ENCODE peak calls at places on chromosomes 16 and 17, in four cellular contexts. Z, H, A and K are unnamed samples.

GRCh38 chr17:39209317-39210092 is 9.4 kb downstream of the RPL19 start:
- DNase-seq in Z (peak), H (no peak), A (peak), K (no peak)

GRCh38 chr17:8419305-8419704 is 16.4 kb upstream of the NDEL1 start:
- DNase-seq in H (no peak), A (no peak), Z (no peak), K (no peak)

GRCh38 chr17:8264836-8265542 is 15.9 kb downstream of the PFAS start:
- DNase-seq in A (no peak), Z (no peak), H (no peak), K (no peak)

GRCh38 chr17:42421479-42422332 is 1.4 kb downstream of the CAVIN1 start:
- DNase-seq in Z (peak), A (peak), H (peak), K (peak)

GRCh38 chr16:87178977-87179376 is 138.2 kb downstream of the C16orf95 start:
- DNase-seq in Z (no peak), A (no peak), H (no peak), K (no peak)

GRCh38 chr16:88697831-88698693 is 8.1 kb downstream of the RNF166 start:
- DNase-seq in Z (peak), A (no peak), H (no peak), K (no peak)

GRCh38 chr17:44581868-44582267 is 24.6 kb downstream of the FZD2 start:
- DNase-seq in Z (no peak), A (no peak), H (no peak), K (no peak)

GRCh38 chr16:85812811-85813700 is 13.6 kb downstream of the COX4I1 start:
- DNase-seq in A (no peak), Z (no peak), H (peak), K (no peak)

GRCh38 chr16:56347166-56347565 is 78.2 kb downstream of the AMFR start:
- DNase-seq in H (no peak), Z (no peak), A (peak), K (no peak)

GRCh38 chr17:18916816-18917496 is 35.0 kb upstream of the SLC5A10 start:
- DNase-seq in A (no peak), H (no peak), Z (no peak), K (no peak)

GRCh38 chr16:30069575-30070462 is 4.3 kb downstream of the ALDOA start:
- DNase-seq in H (no peak), Z (no peak), A (no peak), K (no peak)

GRCh38 chr16:81996664-81997529 is 14.4 kb downstream of the SDR42E1 start:
- DNase-seq in Z (peak), A (no peak), H (no peak), K (no peak)

GRCh38 chr16:49505556-49505955 is 132.0 kb downstream of the C16orf78 start:
- DNase-seq in Z (no peak), H (no peak), A (peak), K (no peak)

GRCh38 chr16:75196826-75197225 is 10.1 kb downstream of the CTRB2 start:
- DNase-seq in H (no peak), A (no peak), Z (peak), K (no peak)

DNA sequence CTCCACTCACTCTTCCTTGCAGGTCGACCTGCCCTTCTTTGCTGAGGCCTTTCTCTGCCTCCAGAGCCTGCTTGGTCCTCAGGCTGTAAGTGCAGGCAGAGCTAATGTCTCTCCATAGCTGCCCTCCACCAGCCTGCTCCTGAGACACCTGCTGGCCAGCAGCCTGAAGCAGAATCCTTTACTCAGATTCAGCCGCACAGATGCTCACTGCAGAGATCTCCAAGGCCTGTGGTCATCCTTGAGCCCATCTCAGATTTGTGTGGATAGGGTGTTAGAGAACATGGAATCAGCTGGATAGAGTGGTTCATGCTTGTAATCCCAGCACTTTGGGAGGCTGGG is 11.5 kb downstream of the DEXI start:
- DNase-seq in H (no peak), A (peak), Z (no peak), K (no peak)
- TF ChIP-seq CTCF in H (no peak), A (no peak), Z (peak), K (no peak)

DNA sequence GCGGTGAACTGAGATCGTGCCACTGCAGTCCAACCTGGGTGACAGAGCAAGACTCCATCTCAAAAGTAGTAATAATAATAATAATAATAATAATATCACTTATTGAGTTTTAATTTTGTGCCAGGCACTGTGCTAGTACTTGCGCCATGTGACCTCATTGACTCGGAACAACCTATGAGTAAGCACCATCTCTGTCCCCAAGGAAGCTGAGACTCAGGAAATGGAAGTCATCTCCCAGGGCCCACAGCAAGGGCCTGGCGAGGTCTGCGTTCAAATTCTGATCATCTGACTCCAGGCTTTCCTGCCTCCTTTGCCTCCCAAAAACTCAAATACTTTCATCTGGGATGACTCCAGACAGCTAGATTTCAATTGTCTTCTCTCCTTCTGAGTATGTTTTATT is 162.9 kb downstream of the SEC14L1 start:
- DNase-seq in A (no peak), Z (no peak), H (no peak), K (no peak)
- TF ChIP-seq CTCF in A (no peak), Z (no peak), H (no peak), K (no peak)

DNA sequence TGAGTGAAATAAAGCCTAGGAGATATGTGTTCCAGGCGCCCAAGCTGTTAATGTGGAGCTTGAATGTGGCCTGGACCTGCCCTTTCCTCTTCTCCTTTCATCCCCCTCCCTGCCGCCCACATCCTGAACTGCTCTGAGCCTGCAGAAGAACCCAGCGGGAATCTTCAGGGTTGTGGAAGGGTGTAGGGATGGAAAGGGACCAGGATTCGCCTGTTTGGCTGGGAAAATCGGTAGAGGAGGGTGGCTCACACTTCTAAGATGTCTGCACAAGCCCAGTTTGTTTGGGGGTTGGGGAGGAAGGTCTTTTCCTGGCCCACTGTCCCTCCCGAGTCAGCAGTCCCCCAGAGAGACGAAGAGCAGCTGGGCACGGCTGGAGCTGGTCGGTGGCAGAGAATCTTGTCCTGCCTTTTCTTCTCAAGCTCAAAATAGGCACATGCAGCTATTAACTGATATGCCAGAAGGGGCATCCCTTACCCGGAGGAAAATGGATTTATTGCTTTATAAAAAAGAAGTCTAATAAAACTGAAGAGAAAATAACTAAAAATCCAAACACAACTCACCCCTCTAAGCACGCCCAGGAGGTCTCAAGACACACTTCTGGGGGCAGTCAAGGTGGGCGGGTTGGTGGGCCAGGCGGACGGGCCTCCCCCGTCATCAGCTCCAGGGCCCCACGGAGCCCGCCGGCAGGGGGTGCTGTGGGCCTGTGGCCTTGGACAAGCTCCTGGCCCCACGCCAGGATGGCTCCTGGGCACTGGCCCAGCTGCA is 11.5 kb upstream of the PITPNA start:
- DNase-seq in H (peak), A (peak), Z (peak), K (peak)
- TF ChIP-seq CTCF in H (peak), A (peak), Z (peak), K (peak)

GRCh38 chr16:73216932-73217331 is 169.0 kb upstream of the ZFHX3 start:
- DNase-seq in H (no peak), Z (no peak), A (no peak), K (no peak)

GRCh38 chr16:73217654-73218053 is 169.7 kb upstream of the ZFHX3 start:
- DNase-seq in H (no peak), Z (no peak), A (no peak), K (no peak)

GRCh38 chr16:73214825-73215481 is 167.0 kb upstream of the ZFHX3 start:
- DNase-seq in Z (no peak), H (no peak), A (no peak), K (no peak)

GRCh38 chr16:73215482-73216377 is 167.8 kb upstream of the ZFHX3 start:
- DNase-seq in Z (no peak), A (no peak), H (no peak), K (no peak)

GRCh38 chr16:73219176-73219575 is 171.2 kb upstream of the ZFHX3 start:
- DNase-seq in Z (no peak), H (no peak), A (no peak), K (no peak)
- TF ChIP-seq CTCF in Z (peak), H (no peak), A (no peak), K (peak)

DNA sequence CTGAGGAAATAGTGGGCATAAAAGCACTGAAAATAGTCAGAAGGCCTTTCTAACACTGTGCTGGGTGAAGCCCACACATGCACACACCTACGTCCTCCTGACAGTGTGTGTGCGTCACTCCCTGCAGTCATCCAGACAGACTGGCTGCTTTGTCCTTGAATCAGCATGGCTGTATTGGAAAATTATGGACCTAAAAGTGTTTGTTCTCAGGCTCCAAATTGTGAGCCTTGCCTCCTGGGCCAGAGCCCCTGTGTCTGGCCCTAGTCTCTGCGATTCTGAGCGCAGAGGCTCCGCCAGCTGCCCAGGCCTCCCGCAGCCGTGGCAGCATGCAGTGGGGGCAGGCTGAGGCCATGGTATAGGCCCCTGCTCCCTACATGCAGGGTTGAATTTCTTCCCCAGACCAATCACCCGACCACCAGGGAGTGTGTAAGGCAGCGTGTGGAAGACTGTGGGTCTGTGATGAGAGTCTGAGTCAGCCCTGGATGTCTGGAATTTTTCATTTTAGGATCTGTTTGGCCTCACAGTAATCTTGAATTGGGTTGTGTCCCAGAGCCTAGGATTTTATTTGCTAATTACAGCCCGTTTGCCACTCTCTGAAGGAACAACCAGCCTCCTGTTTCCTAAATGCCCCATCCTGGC is 166.8 kb downstream of the LGALS9B start:
- DNase-seq in Z (peak), A (no peak), H (no peak), K (no peak)
- TF ChIP-seq CTCF in Z (no peak), A (no peak), H (no peak), K (no peak)

DNA sequence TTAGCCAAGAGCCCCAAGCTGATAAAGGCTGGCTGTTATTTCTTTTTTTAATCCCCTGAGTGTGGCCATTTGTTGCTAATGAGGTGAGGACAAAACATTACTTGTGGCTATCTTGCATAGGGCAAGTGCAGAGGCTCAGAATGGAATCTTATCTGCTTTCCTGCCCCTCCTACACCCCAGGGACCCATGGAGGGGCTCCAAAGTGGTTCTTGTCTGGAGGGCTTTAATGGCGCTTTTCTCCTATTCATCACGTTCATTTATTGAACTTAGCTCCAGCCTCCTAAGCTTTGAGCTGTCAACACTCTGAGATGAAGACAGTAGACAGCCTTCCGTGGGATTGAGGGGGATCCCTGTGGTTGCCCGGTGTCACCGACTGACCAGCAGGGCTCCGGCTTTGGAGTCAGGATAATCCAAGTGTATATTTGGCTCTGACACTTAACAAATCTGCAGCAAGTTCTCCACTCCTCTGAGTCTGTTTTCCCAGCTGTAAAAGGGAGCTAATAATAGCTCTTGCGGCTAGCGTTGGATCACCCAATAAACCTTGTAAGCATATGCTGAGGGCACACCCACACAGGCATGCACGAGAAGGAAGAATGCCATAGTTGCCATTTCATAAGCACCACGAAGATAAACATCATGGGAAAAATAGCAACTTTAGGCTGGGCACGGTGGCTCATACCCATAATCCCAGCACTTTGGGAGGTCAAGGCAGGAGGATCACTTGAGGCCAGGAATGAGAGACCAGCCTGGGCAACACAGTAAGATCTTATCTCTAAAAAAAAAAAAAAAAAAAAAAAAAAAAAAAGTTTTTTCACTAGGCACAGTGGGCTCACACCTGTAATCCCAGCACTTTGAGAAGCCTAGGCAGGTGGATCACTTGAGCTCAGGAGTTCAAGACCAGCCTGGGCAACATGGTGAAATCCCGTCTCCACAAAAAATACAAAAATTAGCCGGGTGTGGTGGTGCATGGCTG is 44.8 kb downstream of the MYH11 start:
- DNase-seq in A (no peak), Z (peak), H (no peak), K (no peak)
- TF ChIP-seq CTCF in A (no peak), Z (peak), H (no peak), K (no peak)

GRCh38 chr16:84619103-84619460 is 1.2 kb upstream of the COTL1 start:
- DNase-seq in Z (no peak), A (no peak), H (no peak), K (no peak)

GRCh38 chr16:84617068-84617630 is 729 bp downstream of the COTL1 start:
- DNase-seq in A (peak), H (no peak), Z (peak), K (no peak)

GRCh38 chr16:84617631-84618427 is at the start of gene COTL1:
- DNase-seq in A (peak), Z (peak), H (peak), K (peak)

GRCh38 chr16:84616515-84616914 is 1.4 kb downstream of the COTL1 start:
- DNase-seq in A (no peak), Z (no peak), H (no peak), K (no peak)

DNA sequence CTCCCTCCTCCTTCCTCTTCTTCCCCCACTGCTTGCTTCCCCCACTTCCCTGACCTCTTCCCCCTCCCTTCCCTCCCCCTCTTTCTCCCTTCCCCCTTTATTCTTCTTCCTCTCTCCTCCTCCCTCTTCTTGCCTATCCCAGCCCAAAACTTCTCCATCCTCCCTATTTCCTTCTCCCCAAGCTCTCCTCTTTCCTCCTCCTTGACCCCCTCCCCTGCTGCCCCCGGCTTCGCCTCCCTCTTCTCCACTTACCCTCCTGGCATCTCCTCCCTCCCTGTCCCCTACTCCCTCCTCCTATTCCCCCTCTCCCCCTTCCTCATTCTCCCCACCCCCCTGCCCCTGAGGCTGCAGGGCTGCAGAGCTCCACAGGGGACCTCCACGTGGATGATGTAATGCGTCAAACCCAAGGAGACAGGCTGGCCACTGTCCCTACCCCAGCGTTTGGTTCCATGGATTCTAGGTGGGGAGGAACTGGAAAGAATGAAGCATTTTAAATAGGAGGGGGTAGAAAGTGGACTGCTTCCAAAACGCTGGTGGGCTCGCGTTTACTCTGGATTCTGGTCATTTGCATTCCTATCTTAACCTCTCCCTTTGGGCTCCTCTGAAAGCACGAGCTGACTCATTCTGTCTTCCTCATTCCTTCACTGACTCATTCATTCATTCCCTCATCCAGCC is 687 bp upstream of the COTL1 start:
- DNase-seq in Z (peak), A (no peak), H (no peak), K (peak)
- TF ChIP-seq CTCF in Z (no peak), A (no peak), H (no peak), K (no peak)